ENCODE peak calls at places on chromosomes 13 and 19, in ten cellular contexts. One of them, this sample, is unnamed.

GRCh38 chr13:66405908-66406802 is 824.0 kb downstream of the PCDH9 start:
- DNase-seq in Calu3: no peak
- DNase-seq in mucosa of descending colon: no peak
- DNase-seq in fibroblast of mammary gland: peak
- DNase-seq in neural crest cell: no peak
- DNase-seq in CD4-positive, alpha-beta T cell: no peak
- DNase-seq in lower leg skin: no peak
- DNase-seq in AG09309: peak
- DNase-seq in endothelial cell: no peak
- DNase-seq in RWPE2: no peak
- DNase-seq in this sample: no peak

GRCh38 chr19:18317998-18318800 is 4.7 kb downstream of the LSM4 start:
- DNase-seq in mucosa of descending colon: peak
- DNase-seq in endothelial cell: peak
- DNase-seq in RWPE2: no peak
- DNase-seq in fibroblast of mammary gland: no peak
- DNase-seq in Calu3: no peak
- DNase-seq in neural crest cell: no peak
- DNase-seq in AG09309: no peak
- DNase-seq in lower leg skin: no peak
- DNase-seq in CD4-positive, alpha-beta T cell: peak
- DNase-seq in this sample: no peak

GRCh38 chr19:29966594-29967249 is 24.7 kb downstream of the URI1 start:
- DNase-seq in RWPE2: no peak
- DNase-seq in AG09309: no peak
- DNase-seq in CD4-positive, alpha-beta T cell: no peak
- DNase-seq in mucosa of descending colon: no peak
- DNase-seq in Calu3: no peak
- DNase-seq in neural crest cell: no peak
- DNase-seq in endothelial cell: no peak
- DNase-seq in lower leg skin: no peak
- DNase-seq in fibroblast of mammary gland: peak
- DNase-seq in this sample: no peak

GRCh38 chr13:30906411-30906990 is 430 bp downstream of the MEDAG start:
- DNase-seq in neural crest cell: peak
- DNase-seq in AG09309: no peak
- DNase-seq in RWPE2: no peak
- DNase-seq in endothelial cell: peak
- DNase-seq in CD4-positive, alpha-beta T cell: no peak
- DNase-seq in Calu3: peak
- DNase-seq in mucosa of descending colon: no peak
- DNase-seq in lower leg skin: no peak
- DNase-seq in fibroblast of mammary gland: no peak
- DNase-seq in this sample: no peak

GRCh38 chr19:16051254-16052025 is 24.9 kb upstream of the TPM4 start:
- DNase-seq in endothelial cell: no peak
- DNase-seq in mucosa of descending colon: no peak
- DNase-seq in AG09309: no peak
- DNase-seq in RWPE2: no peak
- DNase-seq in neural crest cell: no peak
- DNase-seq in Calu3: no peak
- DNase-seq in lower leg skin: peak
- DNase-seq in CD4-positive, alpha-beta T cell: no peak
- DNase-seq in fibroblast of mammary gland: peak
- DNase-seq in this sample: no peak

GRCh38 chr13:23599083-23599925 is 29.1 kb downstream of the TNFRSF19 start:
- DNase-seq in CD4-positive, alpha-beta T cell: no peak
- DNase-seq in Calu3: peak
- DNase-seq in RWPE2: no peak
- DNase-seq in lower leg skin: no peak
- DNase-seq in neural crest cell: no peak
- DNase-seq in mucosa of descending colon: no peak
- DNase-seq in fibroblast of mammary gland: no peak
- DNase-seq in AG09309: no peak
- DNase-seq in endothelial cell: no peak
- DNase-seq in this sample: no peak

GRCh38 chr19:28500319-28500718 is 712.6 kb downstream of the UQCRFS1 start:
- DNase-seq in AG09309: no peak
- DNase-seq in neural crest cell: no peak
- DNase-seq in mucosa of descending colon: no peak
- DNase-seq in fibroblast of mammary gland: no peak
- DNase-seq in endothelial cell: no peak
- DNase-seq in lower leg skin: no peak
- DNase-seq in CD4-positive, alpha-beta T cell: no peak
- DNase-seq in RWPE2: no peak
- DNase-seq in Calu3: no peak
- DNase-seq in this sample: no peak

GRCh38 chr19:45906221-45906620 is 3.8 kb upstream of the MYPOP start:
- DNase-seq in fibroblast of mammary gland: peak
- DNase-seq in CD4-positive, alpha-beta T cell: no peak
- DNase-seq in Calu3: no peak
- DNase-seq in neural crest cell: no peak
- DNase-seq in RWPE2: no peak
- DNase-seq in lower leg skin: no peak
- DNase-seq in mucosa of descending colon: no peak
- DNase-seq in endothelial cell: no peak
- DNase-seq in AG09309: no peak
- DNase-seq in this sample: no peak

GRCh38 chr13:23488442-23488841 is 54.9 kb upstream of the SACS start:
- DNase-seq in Calu3: no peak
- DNase-seq in endothelial cell: no peak
- DNase-seq in AG09309: no peak
- DNase-seq in fibroblast of mammary gland: no peak
- DNase-seq in RWPE2: no peak
- DNase-seq in neural crest cell: no peak
- DNase-seq in lower leg skin: no peak
- DNase-seq in mucosa of descending colon: no peak
- DNase-seq in CD4-positive, alpha-beta T cell: no peak
- DNase-seq in this sample: no peak

GRCh38 chr13:41188584-41188983 is 5.8 kb downstream of the KBTBD7 start:
- DNase-seq in CD4-positive, alpha-beta T cell: no peak
- DNase-seq in endothelial cell: no peak
- DNase-seq in fibroblast of mammary gland: peak
- DNase-seq in AG09309: no peak
- DNase-seq in RWPE2: no peak
- DNase-seq in neural crest cell: no peak
- DNase-seq in mucosa of descending colon: no peak
- DNase-seq in lower leg skin: no peak
- DNase-seq in Calu3: no peak
- DNase-seq in this sample: no peak

GRCh38 chr13:73058432-73058740 is 419 bp upstream of the KLF5 start:
- DNase-seq in neural crest cell: no peak
- DNase-seq in mucosa of descending colon: no peak
- DNase-seq in Calu3: no peak
- DNase-seq in CD4-positive, alpha-beta T cell: no peak
- DNase-seq in fibroblast of mammary gland: no peak
- DNase-seq in RWPE2: no peak
- DNase-seq in AG09309: no peak
- DNase-seq in lower leg skin: no peak
- DNase-seq in endothelial cell: no peak
- DNase-seq in this sample: peak

GRCh38 chr13:73058741-73059459 is at the start of gene KLF5:
- DNase-seq in CD4-positive, alpha-beta T cell: peak
- DNase-seq in Calu3: peak
- DNase-seq in neural crest cell: peak
- DNase-seq in mucosa of descending colon: peak
- DNase-seq in fibroblast of mammary gland: peak
- DNase-seq in RWPE2: peak
- DNase-seq in lower leg skin: peak
- DNase-seq in endothelial cell: peak
- DNase-seq in AG09309: peak
- DNase-seq in this sample: peak

GRCh38 chr13:73060251-73061160 is 1.7 kb downstream of the KLF5 start:
- DNase-seq in Calu3: no peak
- DNase-seq in neural crest cell: no peak
- DNase-seq in lower leg skin: no peak
- DNase-seq in fibroblast of mammary gland: peak
- DNase-seq in CD4-positive, alpha-beta T cell: no peak
- DNase-seq in endothelial cell: no peak
- DNase-seq in AG09309: peak
- DNase-seq in mucosa of descending colon: no peak
- DNase-seq in RWPE2: no peak
- DNase-seq in this sample: no peak

GRCh38 chr13:73061478-73062275 is 2.9 kb downstream of the KLF5 start:
- DNase-seq in mucosa of descending colon: peak
- DNase-seq in RWPE2: no peak
- DNase-seq in CD4-positive, alpha-beta T cell: no peak
- DNase-seq in endothelial cell: no peak
- DNase-seq in AG09309: no peak
- DNase-seq in neural crest cell: no peak
- DNase-seq in fibroblast of mammary gland: no peak
- DNase-seq in Calu3: no peak
- DNase-seq in lower leg skin: no peak
- DNase-seq in this sample: no peak

DNA sequence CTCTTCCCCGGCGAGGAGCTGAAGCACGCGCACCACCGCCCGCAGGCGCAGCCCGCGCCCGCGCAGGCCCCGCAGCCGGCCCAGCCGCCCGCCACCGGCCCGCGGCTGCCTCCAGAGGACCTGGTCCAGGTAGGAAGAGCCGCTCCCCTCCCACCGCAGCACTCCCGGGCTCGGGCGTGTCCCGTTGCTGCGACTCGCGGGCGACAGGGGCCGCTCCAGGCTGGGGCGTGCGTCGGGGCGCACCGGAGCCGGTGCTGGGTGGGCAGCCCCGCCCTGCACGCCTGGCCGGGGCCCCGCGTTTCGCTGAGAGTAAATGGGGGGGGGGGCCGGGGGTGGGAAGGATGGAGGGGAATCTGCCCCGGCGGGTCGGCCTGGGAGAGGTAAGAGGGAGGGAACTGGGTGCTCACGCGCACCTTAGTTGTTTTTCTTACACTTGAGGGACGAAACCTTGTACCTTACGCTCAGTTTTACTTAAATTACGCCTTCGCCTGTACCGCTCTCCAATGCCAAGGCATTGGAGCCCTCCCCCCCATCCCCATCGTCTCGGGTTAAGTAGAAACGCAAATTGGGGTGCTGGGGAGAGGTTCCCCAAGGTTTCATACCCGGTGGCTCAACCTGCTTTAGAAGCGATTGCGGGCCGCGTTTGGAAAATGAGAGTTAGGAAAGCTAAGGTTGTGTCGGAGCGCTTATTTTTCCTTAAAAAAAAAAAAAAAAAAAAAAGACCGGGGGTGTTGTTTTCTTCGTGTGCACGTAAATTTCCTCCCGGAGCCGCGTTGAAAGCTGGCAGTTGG is 850 bp downstream of the KLF5 start:
- DNase-seq in mucosa of descending colon: peak
- DNase-seq in AG09309: no peak
- DNase-seq in fibroblast of mammary gland: no peak
- DNase-seq in CD4-positive, alpha-beta T cell: peak
- DNase-seq in neural crest cell: peak
- DNase-seq in Calu3: no peak
- DNase-seq in RWPE2: no peak
- DNase-seq in endothelial cell: peak
- DNase-seq in lower leg skin: peak
- DNase-seq in this sample: peak
- TF ChIP-seq CTCF in mucosa of descending colon: no peak
- TF ChIP-seq CTCF in AG09309: peak
- TF ChIP-seq CTCF in fibroblast of mammary gland: no peak
- TF ChIP-seq CTCF in CD4-positive, alpha-beta T cell: no peak
- TF ChIP-seq CTCF in neural crest cell: no peak
- TF ChIP-seq CTCF in Calu3: no peak
- TF ChIP-seq CTCF in RWPE2: no peak
- TF ChIP-seq CTCF in endothelial cell: no peak
- TF ChIP-seq CTCF in lower leg skin: no peak
- TF ChIP-seq CTCF in this sample: peak

DNA sequence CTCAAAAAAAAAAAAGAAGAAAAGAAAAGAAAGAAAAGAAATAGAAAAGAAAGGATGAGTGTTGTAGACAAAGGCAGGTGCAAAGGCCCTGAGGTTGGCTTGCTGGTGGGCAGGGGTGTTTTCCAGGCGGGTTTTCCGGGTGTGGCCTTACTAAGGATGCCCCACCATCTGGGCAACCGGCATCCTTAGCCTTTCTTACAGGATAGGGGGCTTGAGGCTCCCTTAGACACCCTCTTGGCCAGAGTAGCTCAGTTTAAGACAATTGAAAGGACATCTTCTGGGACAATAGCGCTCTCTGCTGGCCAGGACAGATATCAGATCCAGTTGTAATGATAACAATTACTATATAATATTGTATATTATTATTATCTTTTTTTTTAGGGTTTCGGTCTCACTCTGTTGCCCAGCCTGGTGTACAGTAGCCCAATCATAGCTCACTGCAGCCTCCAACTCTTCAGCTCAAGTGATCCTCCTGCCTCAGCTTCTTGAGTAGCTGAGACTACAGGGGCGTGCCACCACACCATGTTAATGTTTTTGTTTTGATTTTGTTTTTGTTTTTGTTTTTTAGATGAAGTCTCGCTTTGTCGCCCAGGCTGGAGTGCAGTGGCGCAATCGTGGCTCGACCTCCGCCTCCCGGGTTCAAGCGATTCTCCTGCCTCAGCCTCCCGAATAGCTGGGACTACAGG is 1.4 kb upstream of the QTRT1 start:
- DNase-seq in endothelial cell: peak
- DNase-seq in CD4-positive, alpha-beta T cell: peak
- DNase-seq in mucosa of descending colon: no peak
- DNase-seq in neural crest cell: peak
- DNase-seq in lower leg skin: no peak
- DNase-seq in AG09309: no peak
- DNase-seq in Calu3: peak
- DNase-seq in fibroblast of mammary gland: peak
- DNase-seq in RWPE2: no peak
- DNase-seq in this sample: peak
- TF ChIP-seq CTCF in endothelial cell: peak
- TF ChIP-seq CTCF in CD4-positive, alpha-beta T cell: peak
- TF ChIP-seq CTCF in mucosa of descending colon: peak
- TF ChIP-seq CTCF in neural crest cell: peak
- TF ChIP-seq CTCF in lower leg skin: no peak
- TF ChIP-seq CTCF in AG09309: peak
- TF ChIP-seq CTCF in Calu3: peak
- TF ChIP-seq CTCF in fibroblast of mammary gland: peak
- TF ChIP-seq CTCF in RWPE2: peak
- TF ChIP-seq CTCF in this sample: peak

DNA sequence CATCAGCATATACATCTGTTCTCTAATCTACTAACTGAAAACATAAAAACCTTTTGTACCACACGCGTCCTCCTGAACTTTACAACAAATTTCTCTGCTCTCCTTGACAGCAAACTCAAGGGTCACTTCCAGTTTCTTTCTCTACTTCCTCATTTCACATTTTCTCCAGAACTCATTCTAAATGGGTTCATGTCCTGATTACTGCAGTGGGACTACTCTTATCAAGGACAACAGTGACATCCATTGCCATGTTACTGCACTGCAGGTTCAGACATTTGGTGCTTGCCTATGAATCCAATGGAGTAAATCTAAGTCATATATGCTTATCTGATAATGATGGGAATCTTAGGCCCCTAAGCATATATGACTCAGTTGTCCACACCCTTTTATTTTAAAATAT is 35.3 kb downstream of the FPR3 start:
- DNase-seq in endothelial cell: no peak
- DNase-seq in RWPE2: no peak
- DNase-seq in fibroblast of mammary gland: peak
- DNase-seq in AG09309: no peak
- DNase-seq in CD4-positive, alpha-beta T cell: no peak
- DNase-seq in lower leg skin: no peak
- DNase-seq in mucosa of descending colon: no peak
- DNase-seq in Calu3: no peak
- DNase-seq in neural crest cell: no peak
- DNase-seq in this sample: no peak
- TF ChIP-seq CTCF in endothelial cell: no peak
- TF ChIP-seq CTCF in RWPE2: peak
- TF ChIP-seq CTCF in fibroblast of mammary gland: no peak
- TF ChIP-seq CTCF in AG09309: no peak
- TF ChIP-seq CTCF in CD4-positive, alpha-beta T cell: no peak
- TF ChIP-seq CTCF in lower leg skin: no peak
- TF ChIP-seq CTCF in mucosa of descending colon: no peak
- TF ChIP-seq CTCF in Calu3: no peak
- TF ChIP-seq CTCF in neural crest cell: no peak
- TF ChIP-seq CTCF in this sample: no peak

GRCh38 chr13:79056706-79057105 is 349.3 kb downstream of the RBM26 start:
- DNase-seq in RWPE2: no peak
- DNase-seq in CD4-positive, alpha-beta T cell: no peak
- DNase-seq in Calu3: no peak
- DNase-seq in endothelial cell: no peak
- DNase-seq in lower leg skin: no peak
- DNase-seq in neural crest cell: no peak
- DNase-seq in fibroblast of mammary gland: no peak
- DNase-seq in AG09309: no peak
- DNase-seq in mucosa of descending colon: no peak
- DNase-seq in this sample: no peak
- TF ChIP-seq CTCF in RWPE2: peak
- TF ChIP-seq CTCF in CD4-positive, alpha-beta T cell: no peak
- TF ChIP-seq CTCF in Calu3: no peak
- TF ChIP-seq CTCF in endothelial cell: no peak
- TF ChIP-seq CTCF in lower leg skin: no peak
- TF ChIP-seq CTCF in neural crest cell: peak
- TF ChIP-seq CTCF in fibroblast of mammary gland: no peak
- TF ChIP-seq CTCF in AG09309: no peak
- TF ChIP-seq CTCF in mucosa of descending colon: no peak
- TF ChIP-seq CTCF in this sample: no peak